ENCODE peak calls at places on chromosome 2, in ten cellular contexts. One of them, this sample, is unnamed.

GRCh38 chr2:237860273-237860935 is 981 bp downstream of the RAMP1 start:
- DNase-seq in A549: no peak
- DNase-seq in stimulated activated CD8-positive, alpha-beta memory T cell treated with anti-CD3 and anti-CD28 coated beads, Interleukin-15, amount 100 ng/mL, for 1 hour: no peak
- DNase-seq in endodermal cell: peak; percentile 44
- DNase-seq in SK-N-DZ: no peak
- DNase-seq in mesendoderm: no peak
- DNase-seq in mucosa of descending colon: no peak
- DNase-seq in tibial artery: no peak
- DNase-seq in kidney epithelial cell: no peak
- DNase-seq in lung microvascular endothelial cell: no peak
- DNase-seq in this sample: no peak

GRCh38 chr2:71538656-71539265 is 85.4 kb downstream of the DYSF start:
- DNase-seq in A549: no peak
- DNase-seq in stimulated activated CD8-positive, alpha-beta memory T cell treated with anti-CD3 and anti-CD28 coated beads, Interleukin-15, amount 100 ng/mL, for 1 hour: no peak
- DNase-seq in endodermal cell: peak; percentile 38
- DNase-seq in SK-N-DZ: no peak
- DNase-seq in mesendoderm: no peak
- DNase-seq in mucosa of descending colon: no peak
- DNase-seq in tibial artery: no peak
- DNase-seq in kidney epithelial cell: no peak
- DNase-seq in lung microvascular endothelial cell: no peak
- DNase-seq in this sample: no peak

GRCh38 chr2:183105402-183106134 is 18.7 kb upstream of the NUP35 start:
- DNase-seq in A549: no peak
- DNase-seq in stimulated activated CD8-positive, alpha-beta memory T cell treated with anti-CD3 and anti-CD28 coated beads, Interleukin-15, amount 100 ng/mL, for 1 hour: no peak
- DNase-seq in endodermal cell: no peak
- DNase-seq in SK-N-DZ: no peak
- DNase-seq in mesendoderm: peak; percentile 19
- DNase-seq in mucosa of descending colon: no peak
- DNase-seq in tibial artery: no peak
- DNase-seq in kidney epithelial cell: no peak
- DNase-seq in lung microvascular endothelial cell: peak; percentile 6
- DNase-seq in this sample: no peak

GRCh38 chr2:85765081-85765731 is 11.4 kb downstream of the ATOH8 start:
- DNase-seq in A549: no peak
- DNase-seq in stimulated activated CD8-positive, alpha-beta memory T cell treated with anti-CD3 and anti-CD28 coated beads, Interleukin-15, amount 100 ng/mL, for 1 hour: no peak
- DNase-seq in endodermal cell: peak; percentile 82
- DNase-seq in SK-N-DZ: peak; percentile 48
- DNase-seq in mesendoderm: peak; percentile 86
- DNase-seq in mucosa of descending colon: no peak
- DNase-seq in tibial artery: no peak
- DNase-seq in kidney epithelial cell: no peak
- DNase-seq in lung microvascular endothelial cell: peak; percentile 37
- DNase-seq in this sample: no peak

GRCh38 chr2:222481941-222482340 is 57.6 kb downstream of the SGPP2 start:
- DNase-seq in A549: no peak
- DNase-seq in stimulated activated CD8-positive, alpha-beta memory T cell treated with anti-CD3 and anti-CD28 coated beads, Interleukin-15, amount 100 ng/mL, for 1 hour: no peak
- DNase-seq in endodermal cell: no peak
- DNase-seq in SK-N-DZ: no peak
- DNase-seq in mesendoderm: no peak
- DNase-seq in mucosa of descending colon: no peak
- DNase-seq in tibial artery: no peak
- DNase-seq in kidney epithelial cell: no peak
- DNase-seq in lung microvascular endothelial cell: no peak
- DNase-seq in this sample: no peak

GRCh38 chr2:241036397-241036963 is 38.1 kb downstream of the SNED1 start:
- DNase-seq in A549: no peak
- DNase-seq in stimulated activated CD8-positive, alpha-beta memory T cell treated with anti-CD3 and anti-CD28 coated beads, Interleukin-15, amount 100 ng/mL, for 1 hour: peak; percentile 24
- DNase-seq in endodermal cell: peak; percentile 87
- DNase-seq in SK-N-DZ: no peak
- DNase-seq in mesendoderm: peak; percentile 22
- DNase-seq in mucosa of descending colon: peak; percentile 37
- DNase-seq in tibial artery: no peak
- DNase-seq in kidney epithelial cell: no peak
- DNase-seq in lung microvascular endothelial cell: no peak
- DNase-seq in this sample: no peak

GRCh38 chr2:21220930-21221329 is 97.2 kb downstream of the TDRD15 start:
- DNase-seq in A549: no peak
- DNase-seq in stimulated activated CD8-positive, alpha-beta memory T cell treated with anti-CD3 and anti-CD28 coated beads, Interleukin-15, amount 100 ng/mL, for 1 hour: no peak
- DNase-seq in endodermal cell: no peak
- DNase-seq in SK-N-DZ: no peak
- DNase-seq in mesendoderm: no peak
- DNase-seq in mucosa of descending colon: no peak
- DNase-seq in tibial artery: no peak
- DNase-seq in kidney epithelial cell: peak; percentile 4
- DNase-seq in lung microvascular endothelial cell: peak; percentile 5
- DNase-seq in this sample: no peak

GRCh38 chr2:178756843-178757242 is 50.4 kb downstream of the TTN start:
- DNase-seq in A549: no peak
- DNase-seq in stimulated activated CD8-positive, alpha-beta memory T cell treated with anti-CD3 and anti-CD28 coated beads, Interleukin-15, amount 100 ng/mL, for 1 hour: no peak
- DNase-seq in endodermal cell: no peak
- DNase-seq in SK-N-DZ: no peak
- DNase-seq in mesendoderm: no peak
- DNase-seq in mucosa of descending colon: no peak
- DNase-seq in tibial artery: no peak
- DNase-seq in kidney epithelial cell: no peak
- DNase-seq in lung microvascular endothelial cell: no peak
- DNase-seq in this sample: no peak

GRCh38 chr2:195636890-195637289 is 20.1 kb upstream of the SLC39A10 start:
- DNase-seq in A549: no peak
- DNase-seq in stimulated activated CD8-positive, alpha-beta memory T cell treated with anti-CD3 and anti-CD28 coated beads, Interleukin-15, amount 100 ng/mL, for 1 hour: no peak
- DNase-seq in endodermal cell: peak; percentile 73
- DNase-seq in SK-N-DZ: no peak
- DNase-seq in mesendoderm: peak; percentile 83
- DNase-seq in mucosa of descending colon: no peak
- DNase-seq in tibial artery: no peak
- DNase-seq in kidney epithelial cell: peak; percentile 58
- DNase-seq in lung microvascular endothelial cell: no peak
- DNase-seq in this sample: no peak

GRCh38 chr2:130824492-130825061 is 12.1 kb upstream of the ARHGEF4 start:
- DNase-seq in A549: peak; percentile 78
- DNase-seq in stimulated activated CD8-positive, alpha-beta memory T cell treated with anti-CD3 and anti-CD28 coated beads, Interleukin-15, amount 100 ng/mL, for 1 hour: peak; percentile 38
- DNase-seq in endodermal cell: peak; percentile 62
- DNase-seq in SK-N-DZ: no peak
- DNase-seq in mesendoderm: peak; percentile 27
- DNase-seq in mucosa of descending colon: no peak
- DNase-seq in tibial artery: no peak
- DNase-seq in kidney epithelial cell: peak; percentile 100
- DNase-seq in lung microvascular endothelial cell: peak; percentile 97
- DNase-seq in this sample: no peak

GRCh38 chr2:3184167-3184566 is 193.5 kb downstream of the EIPR1 start:
- DNase-seq in A549: no peak
- DNase-seq in stimulated activated CD8-positive, alpha-beta memory T cell treated with anti-CD3 and anti-CD28 coated beads, Interleukin-15, amount 100 ng/mL, for 1 hour: no peak
- DNase-seq in endodermal cell: no peak
- DNase-seq in SK-N-DZ: no peak
- DNase-seq in mesendoderm: no peak
- DNase-seq in mucosa of descending colon: no peak
- DNase-seq in tibial artery: no peak
- DNase-seq in kidney epithelial cell: no peak
- DNase-seq in lung microvascular endothelial cell: no peak
- DNase-seq in this sample: no peak

GRCh38 chr2:174771631-174772491 is 7.6 kb upstream of the CHRNA1 start:
- DNase-seq in A549: peak; percentile 87
- DNase-seq in stimulated activated CD8-positive, alpha-beta memory T cell treated with anti-CD3 and anti-CD28 coated beads, Interleukin-15, amount 100 ng/mL, for 1 hour: no peak
- DNase-seq in endodermal cell: peak; percentile 95
- DNase-seq in SK-N-DZ: peak; percentile 94
- DNase-seq in mesendoderm: peak; percentile 95
- DNase-seq in mucosa of descending colon: peak; percentile 81
- DNase-seq in tibial artery: peak; percentile 69
- DNase-seq in kidney epithelial cell: no peak
- DNase-seq in lung microvascular endothelial cell: peak; percentile 74
- DNase-seq in this sample: peak; percentile 80

GRCh38 chr2:15243762-15244161 is 317.4 kb downstream of the NBAS start:
- DNase-seq in A549: no peak
- DNase-seq in stimulated activated CD8-positive, alpha-beta memory T cell treated with anti-CD3 and anti-CD28 coated beads, Interleukin-15, amount 100 ng/mL, for 1 hour: no peak
- DNase-seq in endodermal cell: no peak
- DNase-seq in SK-N-DZ: no peak
- DNase-seq in mesendoderm: peak; percentile 42
- DNase-seq in mucosa of descending colon: no peak
- DNase-seq in tibial artery: no peak
- DNase-seq in kidney epithelial cell: no peak
- DNase-seq in lung microvascular endothelial cell: peak; percentile 41
- DNase-seq in this sample: no peak

GRCh38 chr2:195388024-195388423 is 269.0 kb upstream of the SLC39A10 start:
- DNase-seq in A549: no peak
- DNase-seq in stimulated activated CD8-positive, alpha-beta memory T cell treated with anti-CD3 and anti-CD28 coated beads, Interleukin-15, amount 100 ng/mL, for 1 hour: no peak
- DNase-seq in endodermal cell: no peak
- DNase-seq in SK-N-DZ: no peak
- DNase-seq in mesendoderm: no peak
- DNase-seq in mucosa of descending colon: no peak
- DNase-seq in tibial artery: no peak
- DNase-seq in kidney epithelial cell: no peak
- DNase-seq in lung microvascular endothelial cell: no peak
- DNase-seq in this sample: no peak

GRCh38 chr2:240431276-240431662 is 4.2 kb upstream of the GPC1 start:
- DNase-seq in A549: no peak
- DNase-seq in stimulated activated CD8-positive, alpha-beta memory T cell treated with anti-CD3 and anti-CD28 coated beads, Interleukin-15, amount 100 ng/mL, for 1 hour: no peak
- DNase-seq in endodermal cell: peak; percentile 36
- DNase-seq in SK-N-DZ: no peak
- DNase-seq in mesendoderm: no peak
- DNase-seq in mucosa of descending colon: no peak
- DNase-seq in tibial artery: peak; percentile 16
- DNase-seq in kidney epithelial cell: no peak
- DNase-seq in lung microvascular endothelial cell: no peak
- DNase-seq in this sample: no peak

GRCh38 chr2:196249171-196249570 is 77.8 kb upstream of the STK17B start:
- DNase-seq in A549: no peak
- DNase-seq in stimulated activated CD8-positive, alpha-beta memory T cell treated with anti-CD3 and anti-CD28 coated beads, Interleukin-15, amount 100 ng/mL, for 1 hour: no peak
- DNase-seq in endodermal cell: no peak
- DNase-seq in SK-N-DZ: no peak
- DNase-seq in mesendoderm: no peak
- DNase-seq in mucosa of descending colon: no peak
- DNase-seq in tibial artery: no peak
- DNase-seq in kidney epithelial cell: no peak
- DNase-seq in lung microvascular endothelial cell: no peak
- DNase-seq in this sample: no peak

GRCh38 chr2:237624565-237624964 is 2.8 kb upstream of the LRRFIP1 start:
- DNase-seq in A549: no peak
- DNase-seq in stimulated activated CD8-positive, alpha-beta memory T cell treated with anti-CD3 and anti-CD28 coated beads, Interleukin-15, amount 100 ng/mL, for 1 hour: no peak
- DNase-seq in endodermal cell: no peak
- DNase-seq in SK-N-DZ: no peak
- DNase-seq in mesendoderm: no peak
- DNase-seq in mucosa of descending colon: no peak
- DNase-seq in tibial artery: no peak
- DNase-seq in kidney epithelial cell: no peak
- DNase-seq in lung microvascular endothelial cell: no peak
- DNase-seq in this sample: no peak

GRCh38 chr2:143891879-143892308 is 628.0 kb downstream of the ZEB2 start:
- DNase-seq in A549: no peak
- DNase-seq in stimulated activated CD8-positive, alpha-beta memory T cell treated with anti-CD3 and anti-CD28 coated beads, Interleukin-15, amount 100 ng/mL, for 1 hour: no peak
- DNase-seq in endodermal cell: peak; percentile 80
- DNase-seq in SK-N-DZ: no peak
- DNase-seq in mesendoderm: peak; percentile 32
- DNase-seq in mucosa of descending colon: no peak
- DNase-seq in tibial artery: no peak
- DNase-seq in kidney epithelial cell: no peak
- DNase-seq in lung microvascular endothelial cell: no peak
- DNase-seq in this sample: no peak

GRCh38 chr2:237877576-237878307 is 18.3 kb downstream of the RAMP1 start:
- DNase-seq in A549: no peak
- DNase-seq in stimulated activated CD8-positive, alpha-beta memory T cell treated with anti-CD3 and anti-CD28 coated beads, Interleukin-15, amount 100 ng/mL, for 1 hour: no peak
- DNase-seq in endodermal cell: peak; percentile 41
- DNase-seq in SK-N-DZ: no peak
- DNase-seq in mesendoderm: no peak
- DNase-seq in mucosa of descending colon: no peak
- DNase-seq in tibial artery: peak; percentile 16
- DNase-seq in kidney epithelial cell: no peak
- DNase-seq in lung microvascular endothelial cell: no peak
- DNase-seq in this sample: no peak

GRCh38 chr2:40346535-40347354 is 105.1 kb downstream of the SLC8A1 start:
- DNase-seq in A549: no peak
- DNase-seq in stimulated activated CD8-positive, alpha-beta memory T cell treated with anti-CD3 and anti-CD28 coated beads, Interleukin-15, amount 100 ng/mL, for 1 hour: no peak
- DNase-seq in endodermal cell: no peak
- DNase-seq in SK-N-DZ: no peak
- DNase-seq in mesendoderm: no peak
- DNase-seq in mucosa of descending colon: no peak
- DNase-seq in tibial artery: peak; percentile 46
- DNase-seq in kidney epithelial cell: no peak
- DNase-seq in lung microvascular endothelial cell: no peak
- DNase-seq in this sample: no peak

GRCh38 chr2:212908682-212909435 is 242.6 kb downstream of the IKZF2 start:
- DNase-seq in A549: no peak
- DNase-seq in stimulated activated CD8-positive, alpha-beta memory T cell treated with anti-CD3 and anti-CD28 coated beads, Interleukin-15, amount 100 ng/mL, for 1 hour: no peak
- DNase-seq in endodermal cell: no peak
- DNase-seq in SK-N-DZ: no peak
- DNase-seq in mesendoderm: no peak
- DNase-seq in mucosa of descending colon: no peak
- DNase-seq in tibial artery: no peak
- DNase-seq in kidney epithelial cell: no peak
- DNase-seq in lung microvascular endothelial cell: no peak
- DNase-seq in this sample: no peak

GRCh38 chr2:113010088-113010487 is 4.8 kb downstream of the IL36A start:
- DNase-seq in A549: no peak
- DNase-seq in stimulated activated CD8-positive, alpha-beta memory T cell treated with anti-CD3 and anti-CD28 coated beads, Interleukin-15, amount 100 ng/mL, for 1 hour: no peak
- DNase-seq in endodermal cell: no peak
- DNase-seq in SK-N-DZ: no peak
- DNase-seq in mesendoderm: peak; percentile 1
- DNase-seq in mucosa of descending colon: no peak
- DNase-seq in tibial artery: no peak
- DNase-seq in kidney epithelial cell: no peak
- DNase-seq in lung microvascular endothelial cell: no peak
- DNase-seq in this sample: no peak

GRCh38 chr2:235712176-235712575 is 218.3 kb downstream of the AGAP1 start:
- DNase-seq in A549: no peak
- DNase-seq in stimulated activated CD8-positive, alpha-beta memory T cell treated with anti-CD3 and anti-CD28 coated beads, Interleukin-15, amount 100 ng/mL, for 1 hour: no peak
- DNase-seq in endodermal cell: no peak
- DNase-seq in SK-N-DZ: no peak
- DNase-seq in mesendoderm: no peak
- DNase-seq in mucosa of descending colon: no peak
- DNase-seq in tibial artery: no peak
- DNase-seq in kidney epithelial cell: no peak
- DNase-seq in lung microvascular endothelial cell: no peak
- DNase-seq in this sample: no peak

GRCh38 chr2:134792147-134792546 is 46.3 kb upstream of the ACMSD start:
- DNase-seq in A549: no peak
- DNase-seq in stimulated activated CD8-positive, alpha-beta memory T cell treated with anti-CD3 and anti-CD28 coated beads, Interleukin-15, amount 100 ng/mL, for 1 hour: no peak
- DNase-seq in endodermal cell: no peak
- DNase-seq in SK-N-DZ: no peak
- DNase-seq in mesendoderm: no peak
- DNase-seq in mucosa of descending colon: no peak
- DNase-seq in tibial artery: no peak
- DNase-seq in kidney epithelial cell: no peak
- DNase-seq in lung microvascular endothelial cell: no peak
- DNase-seq in this sample: no peak

GRCh38 chr2:147026664-147027278 is 818.1 kb upstream of the ACVR2A start:
- DNase-seq in A549: no peak
- DNase-seq in stimulated activated CD8-positive, alpha-beta memory T cell treated with anti-CD3 and anti-CD28 coated beads, Interleukin-15, amount 100 ng/mL, for 1 hour: no peak
- DNase-seq in endodermal cell: no peak
- DNase-seq in SK-N-DZ: no peak
- DNase-seq in mesendoderm: no peak
- DNase-seq in mucosa of descending colon: no peak
- DNase-seq in tibial artery: no peak
- DNase-seq in kidney epithelial cell: peak; percentile 31
- DNase-seq in lung microvascular endothelial cell: no peak
- DNase-seq in this sample: no peak

GRCh38 chr2:147366281-147366680 is 478.5 kb upstream of the ACVR2A start:
- DNase-seq in A549: no peak
- DNase-seq in stimulated activated CD8-positive, alpha-beta memory T cell treated with anti-CD3 and anti-CD28 coated beads, Interleukin-15, amount 100 ng/mL, for 1 hour: no peak
- DNase-seq in endodermal cell: no peak
- DNase-seq in SK-N-DZ: no peak
- DNase-seq in mesendoderm: no peak
- DNase-seq in mucosa of descending colon: no peak
- DNase-seq in tibial artery: no peak
- DNase-seq in kidney epithelial cell: no peak
- DNase-seq in lung microvascular endothelial cell: no peak
- DNase-seq in this sample: no peak

GRCh38 chr2:218894168-218895157 is 13.8 kb downstream of the WNT10A start:
- DNase-seq in A549: no peak
- DNase-seq in stimulated activated CD8-positive, alpha-beta memory T cell treated with anti-CD3 and anti-CD28 coated beads, Interleukin-15, amount 100 ng/mL, for 1 hour: no peak
- DNase-seq in endodermal cell: no peak
- DNase-seq in SK-N-DZ: no peak
- DNase-seq in mesendoderm: no peak
- DNase-seq in mucosa of descending colon: no peak
- DNase-seq in tibial artery: no peak
- DNase-seq in kidney epithelial cell: no peak
- DNase-seq in lung microvascular endothelial cell: no peak
- DNase-seq in this sample: no peak

GRCh38 chr2:128437181-128437520 is 118.5 kb upstream of the HS6ST1 start:
- DNase-seq in A549: no peak
- DNase-seq in stimulated activated CD8-positive, alpha-beta memory T cell treated with anti-CD3 and anti-CD28 coated beads, Interleukin-15, amount 100 ng/mL, for 1 hour: no peak
- DNase-seq in endodermal cell: peak; percentile 27
- DNase-seq in SK-N-DZ: no peak
- DNase-seq in mesendoderm: no peak
- DNase-seq in mucosa of descending colon: no peak
- DNase-seq in tibial artery: peak; percentile 18
- DNase-seq in kidney epithelial cell: no peak
- DNase-seq in lung microvascular endothelial cell: no peak
- DNase-seq in this sample: no peak

This sample was measured in BE2C.